ENCODE peak calls at places on chromosomes 7 and 10, in four cellular contexts. E is ascending aorta; H is CD8-positive, alpha-beta T cell; W is fibroblast of the aortic adventitia. V is an unnamed sample.

GRCh38 chr7:37782166-37782565 is 66.2 kb upstream of the NME8 start:
- DNase-seq in E (no peak), H (no peak), W (no peak), V (no peak)

GRCh38 chr10:35386594-35387174 is 50.4 kb downstream of the CCNY start:
- DNase-seq in E (no peak), H (no peak), W (peak; percentile 42), V (no peak)

GRCh38 chr7:25385731-25386136 is 157.4 kb upstream of the NPVF start:
- DNase-seq in E (no peak), H (no peak), W (no peak), V (no peak)

GRCh38 chr10:132185601-132186487 is 904 bp upstream of the DPYSL4 start:
- DNase-seq in E (no peak), H (peak; percentile 36), W (peak; percentile 12), V (no peak)

GRCh38 chr7:4109481-4110110 is 572.5 kb upstream of the FOXK1 start:
- DNase-seq in E (no peak), H (no peak), W (no peak), V (no peak)

GRCh38 chr10:68877482-68877881 is 23.6 kb upstream of the DDX50 start:
- DNase-seq in E (no peak), H (no peak), W (no peak), V (no peak)

GRCh38 chr7:155590215-155591023 is 44.1 kb upstream of the CNPY1 start:
- DNase-seq in E (no peak), H (no peak), W (peak; percentile 34), V (peak; percentile 17)

GRCh38 chr7:152553671-152554317 is 118.0 kb upstream of the KMT2C start:
- DNase-seq in E (no peak), H (no peak), W (no peak), V (no peak)

GRCh38 chr10:101227765-101228681 is 1.2 kb downstream of the LBX1 start:
- DNase-seq in E (no peak), H (no peak), W (no peak), V (no peak)

GRCh38 chr7:92391071-92391470 is 56.2 kb upstream of the GATAD1 start:
- DNase-seq in E (no peak), H (no peak), W (no peak), V (no peak)

GRCh38 chr7:540579-540978 is 20.9 kb upstream of the PDGFA start:
- DNase-seq in E (no peak), H (no peak), W (no peak), V (no peak)

GRCh38 chr7:541661-542060 is 22.0 kb upstream of the PDGFA start:
- DNase-seq in E (no peak), H (no peak), W (no peak), V (no peak)

GRCh38 chr7:539731-540411 is 20.2 kb upstream of the PDGFA start:
- DNase-seq in E (no peak), H (no peak), W (peak; percentile 34), V (no peak)

GRCh38 chr7:542131-542934 is 22.7 kb upstream of the PDGFA start:
- DNase-seq in E (no peak), H (no peak), W (no peak), V (no peak)

DNA sequence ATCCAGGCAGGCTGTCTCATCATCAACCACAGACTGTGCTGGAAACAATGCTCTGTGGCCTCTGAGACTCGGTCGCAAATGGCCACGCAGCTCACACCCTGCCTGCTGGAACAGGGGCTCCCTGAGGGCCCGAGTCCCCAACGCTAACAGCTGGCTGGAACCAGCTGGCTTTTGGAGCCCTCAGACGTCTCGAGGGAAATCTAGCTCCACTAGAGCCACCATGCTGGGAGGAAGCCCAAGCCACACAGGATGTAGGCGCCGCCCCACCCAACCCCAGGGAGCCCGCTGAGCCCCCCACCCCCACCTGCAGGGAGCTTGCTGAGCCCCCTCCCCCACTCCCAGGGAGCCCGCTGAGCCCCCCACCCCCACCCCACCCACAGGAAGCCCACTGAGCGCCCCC is 21.4 kb upstream of the PDGFA start:
- DNase-seq in E (no peak), H (no peak), W (no peak), V (peak; percentile 47)
- TF ChIP-seq CTCF in E (no peak), H (no peak), W (no peak), V (no peak)

GRCh38 chr7:127346575-127347256 is 45.8 kb downstream of the ZNF800 start:
- DNase-seq in E (no peak), H (no peak), W (no peak), V (no peak)

GRCh38 chr7:127347567-127348246 is 44.8 kb downstream of the ZNF800 start:
- DNase-seq in E (no peak), H (peak; percentile 58), W (peak; percentile 43), V (no peak)

GRCh38 chr7:127350586-127350985 is 41.9 kb downstream of the ZNF800 start:
- DNase-seq in E (no peak), H (no peak), W (no peak), V (no peak)

GRCh38 chr7:127349881-127350280 is 42.6 kb downstream of the ZNF800 start:
- DNase-seq in E (no peak), H (no peak), W (no peak), V (no peak)

DNA sequence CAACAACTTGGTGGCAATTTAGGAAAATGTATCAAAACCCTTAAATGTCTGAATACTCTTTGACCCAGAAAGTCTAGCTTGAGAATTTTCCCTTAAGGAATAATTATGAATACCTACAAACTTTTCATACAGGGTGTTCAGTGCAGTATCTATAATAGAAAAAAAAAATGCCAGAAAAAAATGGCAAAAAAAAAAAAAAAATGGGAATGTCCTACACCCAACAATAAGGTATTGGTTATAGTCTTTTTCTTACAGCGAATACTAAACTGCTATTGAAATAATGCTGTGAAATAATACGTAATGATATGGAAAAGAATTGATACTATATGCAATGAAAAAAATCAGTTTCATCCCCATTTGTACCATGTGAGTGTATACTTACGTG is 44.3 kb downstream of the ZNF800 start:
- DNase-seq in E (no peak), H (no peak), W (peak; percentile 5), V (no peak)
- H3K4me3 ChIP-seq in E (peak overlapping the region; percentile 52), H (peak overlapping the region; percentile 26), W (peak overlapping the region; percentile 59), V (no peak overlapping the region)

DNA sequence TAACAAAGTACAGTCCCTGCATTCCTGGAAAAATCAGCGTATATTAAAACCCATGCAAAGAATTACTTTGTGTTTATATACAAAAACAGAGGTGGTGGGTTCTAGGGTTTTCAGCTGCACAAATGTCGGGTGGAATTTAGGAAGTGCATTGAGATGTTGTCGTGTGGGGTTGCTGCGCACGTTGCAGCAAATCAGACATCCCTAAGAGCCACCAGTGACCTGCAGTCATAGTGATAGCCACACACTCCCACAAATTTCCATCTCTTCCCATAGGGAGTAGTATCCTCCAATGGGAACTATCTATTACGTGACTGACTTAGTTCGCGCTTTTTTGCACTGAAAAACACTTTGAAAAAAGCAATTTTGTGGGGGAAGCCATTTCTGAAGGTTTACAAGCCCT is 375.2 kb upstream of the GALNT17 start:
- DNase-seq in E (no peak), H (no peak), W (no peak), V (no peak)
- TF ChIP-seq CTCF in E (no peak), H (no peak), W (no peak), V (no peak)

DNA sequence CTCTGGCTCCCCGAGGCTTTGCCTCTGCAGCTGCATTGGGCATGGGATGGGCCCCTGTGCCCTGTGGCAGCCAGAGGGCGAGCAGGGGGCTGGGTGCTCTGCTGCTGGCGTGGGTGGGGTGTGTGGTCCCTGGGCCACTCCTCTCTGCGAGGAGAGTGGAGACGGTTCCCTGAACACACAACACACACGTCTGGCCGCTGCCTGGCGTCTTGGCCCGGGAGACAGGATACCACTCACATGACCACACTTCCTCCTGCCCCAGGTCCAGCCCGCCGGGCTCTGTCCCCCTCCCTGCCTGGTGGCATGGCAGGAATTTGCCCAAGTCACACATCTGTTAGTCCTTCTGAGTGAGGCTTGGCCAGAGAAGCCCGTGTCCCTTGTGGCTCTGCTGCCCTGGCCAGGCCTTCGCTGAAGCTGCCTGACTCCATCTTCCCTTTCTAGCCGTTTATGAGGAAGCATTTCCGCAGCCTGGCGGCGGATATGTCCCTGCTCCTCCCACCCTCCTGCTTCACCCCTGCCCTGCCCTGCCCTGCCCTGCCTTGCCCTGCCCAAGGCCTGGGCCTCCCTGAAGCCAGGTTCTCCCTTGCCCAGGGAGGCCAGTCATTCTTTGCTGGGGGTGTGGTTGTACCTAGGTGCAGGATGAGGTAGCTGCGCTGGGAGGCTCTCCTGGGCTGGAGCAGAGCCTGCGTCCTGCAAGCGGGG is 3.0 kb downstream of the BRI3 start:
- DNase-seq in E (peak; percentile 80), H (no peak), W (peak; percentile 72), V (no peak)
- H3K4me3 ChIP-seq in E (peak overlapping the region; percentile 100), H (no peak overlapping the region), W (peak overlapping the region; percentile 95), V (no peak overlapping the region)

GRCh38 chr7:33906697-33907096 is 1.4 kb downstream of the BMPER start:
- DNase-seq in E (no peak), H (no peak), W (no peak), V (no peak)

GRCh38 chr7:33907625-33908024 is 2.3 kb downstream of the BMPER start:
- DNase-seq in E (no peak), H (no peak), W (no peak), V (no peak)

GRCh38 chr7:33910756-33911155 is 5.4 kb downstream of the BMPER start:
- DNase-seq in E (no peak), H (no peak), W (no peak), V (no peak)

GRCh38 chr7:33909755-33910154 is 4.4 kb downstream of the BMPER start:
- DNase-seq in E (no peak), H (no peak), W (peak; percentile 86), V (no peak)

GRCh38 chr7:33909312-33909711 is 4.0 kb downstream of the BMPER start:
- DNase-seq in E (no peak), H (no peak), W (peak; percentile 39), V (no peak)
- TF ChIP-seq CTCF in E (no peak), H (no peak), W (no peak), V (no peak)

V was measured in DND-41.